ENCODE peak calls at places on chromosome 12, in six cellular contexts. O is lower leg skin, H is A549, R is HCT116, Z is body of pancreas, J is ovary. Y is an unnamed sample.

GRCh38 chr12:104591272-104591940 is 134.7 kb downstream of the CHST11 start:
- DNase-seq in O (no peak), Z (no peak), R (no peak), J (no peak), H (no peak), Y (no peak)

GRCh38 chr12:101599771-101600486 is 5.2 kb downstream of the MYBPC1 start:
- DNase-seq in H (no peak), J (no peak), R (no peak), Z (no peak), O (no peak), Y (no peak)

GRCh38 chr12:66716522-66716921 is 37.6 kb upstream of the GRIP1 start:
- DNase-seq in J (no peak), H (no peak), R (no peak), O (no peak), Z (no peak), Y (no peak)

GRCh38 chr12:50110127-50110761 is 1.8 kb upstream of the COX14 start:
- DNase-seq in H (no peak), O (no peak), Z (peak), J (no peak), R (no peak), Y (peak)

GRCh38 chr12:85874064-85874463 is at the start of gene NTS:
- DNase-seq in O (no peak), H (no peak), J (no peak), R (no peak), Z (no peak), Y (no peak)

GRCh38 chr12:69000540-69001243 is 67.7 kb upstream of the CPM start:
- DNase-seq in Z (no peak), O (no peak), J (no peak), H (no peak), R (no peak), Y (no peak)

GRCh38 chr12:26555139-26555538 is 277.9 kb downstream of the ITPR2 start:
- DNase-seq in R (no peak), H (no peak), J (no peak), Z (no peak), O (no peak), Y (no peak)

GRCh38 chr12:55188974-55189556 is 31.8 kb upstream of the OR10A7 start:
- DNase-seq in O (peak), J (no peak), Z (peak), H (peak), R (peak), Y (peak)

GRCh38 chr12:80192087-80192486 is 92.8 kb downstream of the OTOGL start:
- DNase-seq in J (no peak), O (no peak), H (no peak), R (no peak), Z (no peak), Y (no peak)

GRCh38 chr12:104307655-104308000 is 4.1 kb downstream of the EID3 start:
- DNase-seq in H (no peak), O (no peak), Z (no peak), R (no peak), J (no peak), Y (no peak)

GRCh38 chr12:121579190-121579791 is 1.5 kb downstream of the KDM2B start:
- DNase-seq in R (no peak), H (no peak), Z (peak), J (peak), O (no peak), Y (peak)

GRCh38 chr12:94831081-94831747 is 172.3 kb downstream of the NDUFA12 start:
- DNase-seq in R (no peak), J (no peak), Z (no peak), O (no peak), H (no peak), Y (no peak)

GRCh38 chr12:93502802-93503623 is 35.7 kb downstream of the MRPL42 start:
- DNase-seq in O (peak), R (peak), Z (peak), J (no peak), H (no peak), Y (no peak)

GRCh38 chr12:6038160-6038559 is 86.3 kb downstream of the VWF start:
- DNase-seq in R (peak), O (no peak), Z (peak), J (no peak), H (peak), Y (peak)

GRCh38 chr12:111434680-111435338 is 29.1 kb downstream of the SH2B3 start:
- DNase-seq in O (peak), H (no peak), R (no peak), J (peak), Z (peak), Y (no peak)

GRCh38 chr12:107684029-107684790 is 1.4 kb upstream of the PWP1 start:
- DNase-seq in Z (no peak), J (no peak), H (no peak), R (no peak), O (no peak), Y (no peak)
- H3K4me3 ChIP-seq in Z (no peak), J (no peak), H (peak), R (peak), O (no peak), Y (no peak)

GRCh38 chr12:110245278-110245868 is 35.7 kb upstream of the ATP2A2 start:
- DNase-seq in Z (peak), H (no peak), J (no peak), O (no peak), R (no peak), Y (peak)
- TF ChIP-seq CTCF in Z (no peak), H (peak), J (no peak), O (no peak), R (peak), Y (no peak)

DNA sequence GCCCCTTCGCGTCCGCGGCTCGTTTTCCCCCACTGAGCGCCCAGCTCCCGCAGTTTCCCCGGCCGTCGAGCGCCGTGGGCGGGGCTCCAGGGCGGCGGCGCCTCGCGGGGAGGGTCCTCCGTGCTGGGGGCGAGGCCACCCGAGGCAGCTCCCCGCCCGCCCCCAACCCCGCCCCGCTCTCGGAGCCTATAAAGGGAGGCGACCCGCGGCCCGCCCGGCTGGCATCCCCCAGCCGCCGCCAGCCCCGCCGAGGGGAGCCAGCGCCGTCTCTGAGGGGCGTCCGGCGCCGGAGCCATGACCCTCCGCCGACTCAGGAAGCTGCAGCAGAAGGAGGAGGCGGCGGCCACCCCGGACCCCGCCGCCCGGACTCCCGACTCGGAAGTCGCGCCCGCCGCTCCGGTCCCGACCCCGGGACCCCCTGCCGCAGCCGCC is at the start of gene TAMALIN:
- DNase-seq in O (peak), R (no peak), Z (peak), J (peak), H (no peak), Y (peak)
- TF ChIP-seq POLR2A in O (peak), R (no peak), Z (peak), J (peak), H (no peak), Y (peak)

GRCh38 chr12:15787801-15788200 is 1.4 kb downstream of the EPS8 start:
- DNase-seq in J (no peak), H (no peak), R (no peak), Z (no peak), O (no peak), Y (no peak)
- H3K4me3 ChIP-seq in J (peak), H (peak), R (peak), Z (no peak), O (peak), Y (peak)

GRCh38 chr12:4418913-4419312 is 26.7 kb downstream of the FGF6 start:
- DNase-seq in R (no peak), H (no peak), Z (no peak), J (no peak), O (no peak), Y (no peak)
- TF ChIP-seq CTCF in R (no peak), H (no peak), Z (no peak), J (no peak), O (no peak), Y (no peak)

DNA sequence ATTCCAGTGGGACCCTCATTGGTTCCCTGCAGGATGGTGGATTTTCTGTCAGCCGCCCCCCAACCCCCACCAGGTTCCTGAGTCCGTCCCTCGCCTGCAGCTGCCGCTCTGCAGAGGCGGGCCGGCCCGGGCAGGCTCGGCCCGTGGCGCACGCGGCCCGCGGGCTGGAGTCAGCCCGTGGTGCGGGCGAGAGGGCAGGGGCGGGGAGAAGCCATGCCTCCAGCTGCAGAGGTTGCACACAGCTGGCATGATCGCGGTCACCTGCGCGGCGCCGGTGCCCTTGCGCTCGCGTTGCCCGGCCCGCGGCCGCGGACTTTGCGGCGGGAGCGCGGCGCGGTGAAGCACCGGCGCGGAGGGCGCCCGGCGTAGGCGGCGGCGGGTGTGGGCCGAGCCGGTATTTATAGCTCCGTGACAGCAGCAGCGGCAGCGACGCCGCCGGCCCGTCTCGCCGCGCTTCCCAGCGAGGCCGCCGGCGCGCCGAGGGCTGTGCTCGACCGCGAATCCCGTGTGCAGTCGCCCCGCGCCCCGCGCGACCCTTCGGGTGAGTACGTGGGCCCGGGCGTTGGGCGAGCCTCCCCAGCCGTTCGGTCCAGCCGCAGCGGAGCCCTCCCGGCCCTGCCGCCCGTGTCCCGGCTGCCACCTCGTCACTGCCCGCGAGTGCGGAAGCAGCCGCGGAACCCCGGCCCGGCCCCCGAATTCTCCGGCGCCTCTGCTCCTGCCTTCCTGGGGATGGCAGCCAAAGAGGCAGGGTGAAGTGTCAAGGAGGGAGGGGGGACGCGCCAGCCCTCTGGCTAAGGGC is at the start of gene TMEM117:
- DNase-seq in O (peak), Z (peak), J (peak), R (no peak), H (peak), Y (peak)
- TF ChIP-seq POLR2A in O (no peak), Z (peak), J (no peak), R (no peak), H (peak), Y (peak)